ENCODE peak calls at places on chromosomes 6 and 20, in six cellular contexts. G is endothelial cell, U is mesothelial cell of epicardium, L is A549, T is IMR-90, J is left ventricle myocardium inferior. N is an unnamed sample.

GRCh38 chr6:124989136-124989983 is 27.1 kb downstream of the RNF217 start:
- DNase-seq in G (no peak), U (no peak), L (no peak), T (no peak), J (no peak), N (no peak)

GRCh38 chr6:167791036-167791779 is 35.5 kb upstream of the AFDN start:
- DNase-seq in G (no peak), U (no peak), L (no peak), T (no peak), J (no peak), N (peak)

GRCh38 chr6:160279850-160280249 is 21.2 kb upstream of the SLC22A2 start:
- DNase-seq in G (no peak), U (no peak), L (no peak), T (no peak), J (no peak), N (no peak)

GRCh38 chr20:16916165-16916564 is 168.0 kb downstream of the OTOR start:
- DNase-seq in G (no peak), U (no peak), L (no peak), T (no peak), J (no peak), N (no peak)

GRCh38 chr6:41443616-41444525 is 102.3 kb upstream of the FOXP4 start:
- DNase-seq in G (no peak), U (no peak), L (no peak), T (no peak), J (peak), N (no peak)

GRCh38 chr6:85580878-85581267 is 12.8 kb downstream of the SNX14 start:
- DNase-seq in G (no peak), U (no peak), L (no peak), T (peak), J (peak), N (no peak)

GRCh38 chr6:126716826-126717514 is 377.1 kb downstream of the CENPW start:
- DNase-seq in G (no peak), U (no peak), L (no peak), T (peak), J (no peak), N (no peak)

GRCh38 chr6:40343887-40344565 is 243.1 kb downstream of the LRFN2 start:
- DNase-seq in G (no peak), U (no peak), L (no peak), T (no peak), J (no peak), N (no peak)

GRCh38 chr20:37519508-37520416 is 1.3 kb upstream of the NNAT start:
- DNase-seq in G (peak), U (no peak), L (no peak), T (no peak), J (no peak), N (no peak)

GRCh38 chr6:108260126-108260808 is 573 bp downstream of the SNX3 start:
- DNase-seq in G (no peak), U (peak), L (peak), T (peak), J (peak), N (peak)

GRCh38 chr6:23350752-23351453 is 775.1 kb upstream of the NRSN1 start:
- DNase-seq in G (no peak), U (no peak), L (no peak), T (no peak), J (no peak), N (no peak)

GRCh38 chr6:54640911-54641310 is 205.7 kb upstream of the FAM83B start:
- DNase-seq in G (no peak), U (no peak), L (no peak), T (no peak), J (no peak), N (no peak)

GRCh38 chr6:2770171-2770570 is 5.0 kb downstream of the WRNIP1 start:
- DNase-seq in G (no peak), U (no peak), L (no peak), T (no peak), J (peak), N (no peak)

GRCh38 chr6:107113460-107114212 is 1.7 kb downstream of the BEND3 start:
- DNase-seq in G (no peak), U (no peak), L (no peak), T (no peak), J (no peak), N (peak)

GRCh38 chr6:150568560-150568959 is 31.1 kb upstream of the PLEKHG1 start:
- DNase-seq in G (no peak), U (no peak), L (no peak), T (no peak), J (no peak), N (no peak)

GRCh38 chr20:53413188-53413631 is 180.4 kb downstream of the ZNF217 start:
- DNase-seq in G (peak), U (no peak), L (peak), T (no peak), J (no peak), N (peak)

GRCh38 chr6:48311301-48311700 is 200.3 kb upstream of the PTCHD4 start:
- DNase-seq in G (no peak), U (no peak), L (no peak), T (no peak), J (no peak), N (no peak)

GRCh38 chr20:57123139-57123903 is 143.1 kb downstream of the BMP7 start:
- DNase-seq in G (no peak), U (no peak), L (no peak), T (no peak), J (no peak), N (no peak)

GRCh38 chr6:28587011-28587745 is 61.5 kb downstream of the GPX5 start:
- DNase-seq in G (peak), U (no peak), L (peak), T (no peak), J (peak), N (peak)

GRCh38 chr6:106731144-106731842 is 101.9 kb downstream of the QRSL1 start:
- DNase-seq in G (no peak), U (no peak), L (no peak), T (no peak), J (no peak), N (peak)

GRCh38 chr6:152696543-152696942 is 1.2 kb upstream of the MYCT1 start:
- DNase-seq in G (no peak), U (no peak), L (no peak), T (peak), J (no peak), N (no peak)

GRCh38 chr6:99241905-99242534 is 107.5 kb downstream of the FAXC start:
- DNase-seq in G (peak), U (no peak), L (no peak), T (peak), J (no peak), N (no peak)

GRCh38 chr20:57695012-57695411 is 14.8 kb downstream of the PMEPA1 start:
- DNase-seq in G (no peak), U (no peak), L (no peak), T (no peak), J (no peak), N (no peak)

GRCh38 chr6:26199057-26199772 is 112.0 kb downstream of the HFE start:
- DNase-seq in G (peak), U (no peak), L (no peak), T (peak), J (peak), N (peak)

GRCh38 chr6:72621243-72622093 is at the start of gene KCNQ5:
- DNase-seq in G (peak), U (no peak), L (peak), T (no peak), J (no peak), N (no peak)

GRCh38 chr6:72623808-72624207 is 1.9 kb downstream of the KCNQ5 start:
- DNase-seq in G (no peak), U (no peak), L (no peak), T (no peak), J (no peak), N (no peak)

GRCh38 chr6:72622094-72622540 is 253 bp downstream of the KCNQ5 start:
- DNase-seq in G (peak), U (peak), L (peak), T (peak), J (no peak), N (peak)

GRCh38 chr6:72626126-72626525 is 4.3 kb downstream of the KCNQ5 start:
- DNase-seq in G (no peak), U (no peak), L (no peak), T (no peak), J (no peak), N (no peak)

DNA sequence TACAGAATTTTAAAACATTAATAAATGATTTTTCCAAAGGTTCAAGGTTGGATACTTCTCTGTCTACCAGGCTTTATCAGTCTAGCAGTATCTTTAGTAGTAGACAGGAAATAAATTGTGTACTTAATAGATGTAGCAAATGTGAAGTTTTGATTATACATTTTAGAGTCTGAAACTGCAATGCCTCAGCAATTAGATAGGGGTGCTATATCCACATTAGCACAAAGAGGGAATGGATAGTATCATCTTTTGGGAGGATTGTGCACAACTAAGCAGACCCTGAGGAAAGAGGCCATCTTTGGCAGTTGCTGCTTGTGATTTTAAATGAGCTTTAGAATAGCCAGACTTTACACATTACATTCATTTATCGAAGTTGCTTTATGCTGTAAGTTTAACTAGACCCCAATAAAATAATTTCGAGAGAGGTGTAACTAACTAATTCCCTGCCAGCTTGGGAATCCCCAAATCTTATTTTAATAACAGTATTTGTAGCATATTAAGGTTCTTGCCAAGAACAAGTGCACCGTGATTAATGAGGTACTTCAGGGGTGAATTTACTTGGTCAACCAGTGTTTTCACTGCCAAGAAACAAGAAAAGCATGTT is 2.8 kb downstream of the KCNQ5 start:
- DNase-seq in G (no peak), U (no peak), L (peak), T (peak), J (no peak), N (no peak)
- TF ChIP-seq CTCF in G (peak), U (peak), L (no peak), T (peak), J (peak), N (peak)

GRCh38 chr20:13900506-13900905 is 89.9 kb downstream of the SEL1L2 start:
- DNase-seq in G (no peak), U (no peak), L (no peak), T (no peak), J (no peak), N (no peak)

GRCh38 chr20:13898012-13898612 is 92.3 kb downstream of the SEL1L2 start:
- DNase-seq in G (no peak), U (no peak), L (no peak), T (no peak), J (no peak), N (no peak)
- TF ChIP-seq CTCF in G (no peak), U (no peak), L (no peak), T (no peak), J (no peak), N (no peak)

DNA sequence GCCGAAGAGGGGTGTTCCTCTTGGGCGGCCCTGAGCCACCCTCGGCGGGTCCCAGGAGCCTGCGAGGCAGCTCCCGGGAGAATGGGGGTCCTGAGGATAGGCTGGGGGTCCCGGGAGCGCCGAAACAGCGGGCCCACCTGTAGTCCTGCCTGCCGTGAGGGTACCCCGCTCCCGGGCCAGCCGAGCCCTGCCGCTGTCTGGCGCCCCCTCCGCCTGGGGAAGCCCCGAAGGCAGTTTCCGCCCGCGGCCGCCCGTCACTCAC is 280 bp downstream of the SPATA2 start:
- DNase-seq in G (no peak), U (no peak), L (no peak), T (no peak), J (no peak), N (no peak)
- TF ChIP-seq CTCF in G (no peak), U (no peak), L (peak), T (peak), J (peak), N (no peak)

GRCh38 chr6:159170333-159170672 is 1.1 kb downstream of the FNDC1 start:
- DNase-seq in G (no peak), U (no peak), L (no peak), T (no peak), J (no peak), N (no peak)

GRCh38 chr6:159168536-159169192 is 536 bp upstream of the FNDC1 start:
- DNase-seq in G (peak), U (no peak), L (peak), T (peak), J (peak), N (peak)

GRCh38 chr6:159169557-159170332 is 545 bp downstream of the FNDC1 start:
- DNase-seq in G (peak), U (no peak), L (peak), T (peak), J (peak), N (peak)

GRCh38 chr6:159170999-159171712 is 2.0 kb downstream of the FNDC1 start:
- DNase-seq in G (no peak), U (no peak), L (no peak), T (peak), J (peak), N (no peak)

GRCh38 chr6:159169193-159169555 is at the start of gene FNDC1:
- DNase-seq in G (peak), U (no peak), L (peak), T (no peak), J (peak), N (peak)
- TF ChIP-seq CTCF in G (peak), U (no peak), L (peak), T (peak), J (no peak), N (no peak)

DNA sequence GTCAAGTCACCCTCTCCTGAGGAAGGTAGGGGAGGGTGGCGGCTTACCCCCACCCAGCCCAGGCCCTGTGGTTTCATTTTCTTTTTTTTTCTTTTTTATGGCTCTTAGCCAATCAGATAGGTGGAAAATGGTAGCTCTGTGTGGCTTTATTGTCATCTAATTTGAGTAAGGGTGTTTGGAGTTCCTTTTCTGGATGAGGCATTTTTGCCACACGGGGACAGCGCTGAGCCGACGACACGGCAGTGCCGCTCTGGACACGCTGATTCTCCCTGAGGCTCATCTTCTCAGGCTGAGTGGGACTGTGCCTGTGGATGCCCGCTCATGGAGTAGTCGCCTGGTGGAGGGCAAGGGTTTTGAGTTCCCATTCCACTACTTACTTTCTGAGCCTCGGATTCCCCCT is 37.6 kb upstream of the ANGPT4 start:
- DNase-seq in G (peak), U (no peak), L (peak), T (no peak), J (no peak), N (no peak)
- TF ChIP-seq CTCF in G (no peak), U (no peak), L (peak), T (peak), J (no peak), N (no peak)

DNA sequence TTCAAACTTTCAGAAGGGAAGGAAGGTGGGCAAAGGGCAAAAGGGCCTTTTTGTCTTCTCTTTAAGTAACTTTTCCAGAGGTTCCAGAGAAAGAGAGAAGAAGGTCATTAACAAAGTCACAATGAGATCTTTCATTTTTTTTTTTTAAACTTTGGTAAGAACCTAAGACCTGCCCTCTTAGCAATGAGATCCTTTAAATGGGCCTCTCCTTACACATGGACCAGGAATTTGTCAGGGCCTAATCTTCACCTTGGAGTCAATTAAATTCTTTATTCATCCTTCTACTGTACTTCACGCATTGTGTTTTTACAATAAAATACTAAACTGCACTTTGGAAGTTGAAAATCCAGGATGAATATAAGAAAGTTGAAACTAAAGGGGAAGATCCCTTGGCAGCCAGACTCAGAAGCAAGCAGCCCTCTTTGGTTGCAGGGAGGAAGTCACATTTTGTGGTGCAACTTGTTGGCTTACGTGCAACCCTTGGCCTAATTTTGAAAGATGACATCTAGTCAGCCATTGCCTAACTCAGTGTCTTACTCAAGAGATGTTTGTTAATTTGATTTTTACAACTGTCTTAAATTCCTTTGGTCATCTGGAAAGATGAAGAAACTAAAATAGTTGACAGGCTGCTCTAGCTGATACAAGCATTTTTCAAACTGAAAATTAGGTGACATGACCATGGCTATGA is 11.9 kb upstream of the TMEM170B start:
- DNase-seq in G (no peak), U (no peak), L (no peak), T (peak), J (no peak), N (peak)
- TF ChIP-seq CTCF in G (no peak), U (no peak), L (no peak), T (no peak), J (no peak), N (no peak)

DNA sequence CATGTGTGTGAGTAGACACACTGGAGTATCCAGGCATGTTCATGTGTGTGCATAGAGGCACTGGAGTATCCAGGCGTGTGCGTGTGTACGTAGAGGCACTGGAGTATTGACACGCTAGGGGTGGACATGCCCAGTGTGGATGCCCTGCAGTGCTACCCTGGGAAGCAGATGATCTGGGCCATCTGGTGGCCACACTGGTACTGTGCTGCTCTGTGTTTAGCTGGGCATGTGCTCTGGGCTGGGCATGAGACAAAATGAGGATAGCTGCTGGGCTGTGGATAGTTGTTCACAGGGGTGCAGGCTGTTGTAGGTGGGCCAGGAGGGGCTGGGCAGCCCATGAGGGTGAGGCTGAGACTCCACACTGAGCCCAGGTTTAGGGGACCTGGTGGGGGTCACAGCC is 24.0 kb upstream of the NPBWR2 start:
- DNase-seq in G (no peak), U (peak), L (peak), T (no peak), J (no peak), N (peak)
- TF ChIP-seq CTCF in G (no peak), U (no peak), L (peak), T (no peak), J (no peak), N (no peak)

GRCh38 chr6:42879372-42880239 is at the start of gene RPL7L1:
- DNase-seq in G (peak), U (peak), L (peak), T (peak), J (peak), N (peak)
- TF ChIP-seq CTCF in G (no peak), U (peak), L (no peak), T (no peak), J (peak), N (no peak)

GRCh38 chr6:56889492-56889891 is 65.4 kb upstream of the BEND6 start:
- DNase-seq in G (no peak), U (no peak), L (no peak), T (no peak), J (no peak), N (no peak)

GRCh38 chr6:56890683-56891429 is 64.1 kb upstream of the BEND6 start:
- DNase-seq in G (no peak), U (no peak), L (peak), T (peak), J (no peak), N (no peak)

GRCh38 chr6:56890066-56890465 is 64.8 kb upstream of the BEND6 start:
- DNase-seq in G (no peak), U (no peak), L (no peak), T (no peak), J (no peak), N (no peak)

GRCh38 chr6:56888687-56889086 is 66.2 kb upstream of the BEND6 start:
- DNase-seq in G (no peak), U (no peak), L (no peak), T (no peak), J (no peak), N (no peak)

DNA sequence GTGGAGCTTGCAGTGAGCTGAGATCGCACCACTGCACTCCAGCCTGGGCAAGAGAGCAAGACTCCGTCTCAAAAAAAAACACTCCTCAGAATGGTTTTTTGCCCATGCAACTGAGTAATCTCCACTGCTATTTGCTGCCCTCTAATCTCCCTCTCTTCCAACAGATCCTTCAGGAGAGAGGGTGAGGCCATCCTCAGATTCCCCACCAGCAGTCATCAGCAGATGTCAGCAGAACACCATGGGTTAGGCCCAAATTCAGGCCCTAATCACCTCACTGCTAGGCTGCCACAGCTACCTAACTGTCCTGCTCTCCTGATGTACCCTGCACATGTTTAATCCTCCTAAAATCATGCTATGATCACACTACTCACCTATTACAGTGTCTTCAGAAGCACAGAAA is 63.2 kb upstream of the BEND6 start:
- DNase-seq in G (no peak), U (no peak), L (no peak), T (peak), J (no peak), N (no peak)
- TF ChIP-seq CTCF in G (no peak), U (no peak), L (no peak), T (peak), J (no peak), N (no peak)